ENCODE peak calls at places on chromosomes 2 and 18, in eight cellular contexts. One of them, this sample, is unnamed.
A peak's percentile ranks its signal among the peaks of the same experiment; 100 is the strongest.

GRCh38 chr18:67425724-67426123 is 90.8 kb downstream of the DSEL start:
- DNase-seq in activated naive CD4-positive, alpha-beta T cell treated with Interleukin-2 at 50 U/mL for 16 hours: no peak
- DNase-seq in HL-60: no peak
- DNase-seq in activated CD8-positive, alpha-beta memory T cell treated with anti-CD3 and anti-CD28 coated beads for 48 hours: no peak
- DNase-seq in AG10803: peak; percentile 79
- DNase-seq in substantia nigra: no peak
- DNase-seq in progenitor cell of endocrine pancreas: no peak
- DNase-seq in Daoy: peak; percentile 21
- DNase-seq in this sample: peak; percentile 38

GRCh38 chr2:96860065-96861029 is 2.5 kb upstream of the ANKRD39 start:
- DNase-seq in activated naive CD4-positive, alpha-beta T cell treated with Interleukin-2 at 50 U/mL for 16 hours: peak; percentile 63
- DNase-seq in HL-60: no peak
- DNase-seq in activated CD8-positive, alpha-beta memory T cell treated with anti-CD3 and anti-CD28 coated beads for 48 hours: no peak
- DNase-seq in AG10803: no peak
- DNase-seq in substantia nigra: no peak
- DNase-seq in progenitor cell of endocrine pancreas: no peak
- DNase-seq in Daoy: no peak
- DNase-seq in this sample: peak; percentile 66

GRCh38 chr2:232420463-232421188 is 14.0 kb downstream of the ALPG start:
- DNase-seq in activated naive CD4-positive, alpha-beta T cell treated with Interleukin-2 at 50 U/mL for 16 hours: no peak
- DNase-seq in HL-60: no peak
- DNase-seq in activated CD8-positive, alpha-beta memory T cell treated with anti-CD3 and anti-CD28 coated beads for 48 hours: no peak
- DNase-seq in AG10803: no peak
- DNase-seq in substantia nigra: no peak
- DNase-seq in progenitor cell of endocrine pancreas: peak; percentile 53
- DNase-seq in Daoy: no peak
- DNase-seq in this sample: no peak

GRCh38 chr2:63617360-63617759 is 28.6 kb downstream of the MDH1 start:
- DNase-seq in activated naive CD4-positive, alpha-beta T cell treated with Interleukin-2 at 50 U/mL for 16 hours: no peak
- DNase-seq in HL-60: no peak
- DNase-seq in activated CD8-positive, alpha-beta memory T cell treated with anti-CD3 and anti-CD28 coated beads for 48 hours: no peak
- DNase-seq in AG10803: no peak
- DNase-seq in substantia nigra: no peak
- DNase-seq in progenitor cell of endocrine pancreas: no peak
- DNase-seq in Daoy: no peak
- DNase-seq in this sample: no peak

GRCh38 chr18:78816916-78817315 is 162.7 kb upstream of the SALL3 start:
- DNase-seq in activated naive CD4-positive, alpha-beta T cell treated with Interleukin-2 at 50 U/mL for 16 hours: no peak
- DNase-seq in HL-60: no peak
- DNase-seq in activated CD8-positive, alpha-beta memory T cell treated with anti-CD3 and anti-CD28 coated beads for 48 hours: no peak
- DNase-seq in AG10803: no peak
- DNase-seq in substantia nigra: no peak
- DNase-seq in progenitor cell of endocrine pancreas: no peak
- DNase-seq in Daoy: no peak
- DNase-seq in this sample: no peak

GRCh38 chr2:4340536-4340935 is 637.2 kb downstream of the DCDC2C start:
- DNase-seq in activated naive CD4-positive, alpha-beta T cell treated with Interleukin-2 at 50 U/mL for 16 hours: no peak
- DNase-seq in HL-60: no peak
- DNase-seq in activated CD8-positive, alpha-beta memory T cell treated with anti-CD3 and anti-CD28 coated beads for 48 hours: no peak
- DNase-seq in AG10803: no peak
- DNase-seq in substantia nigra: no peak
- DNase-seq in progenitor cell of endocrine pancreas: no peak
- DNase-seq in Daoy: peak; percentile 43
- DNase-seq in this sample: no peak

GRCh38 chr2:178882666-178883440 is 75.6 kb upstream of the TTN start:
- DNase-seq in activated naive CD4-positive, alpha-beta T cell treated with Interleukin-2 at 50 U/mL for 16 hours: no peak
- DNase-seq in HL-60: no peak
- DNase-seq in activated CD8-positive, alpha-beta memory T cell treated with anti-CD3 and anti-CD28 coated beads for 48 hours: no peak
- DNase-seq in AG10803: peak; percentile 35
- DNase-seq in substantia nigra: no peak
- DNase-seq in progenitor cell of endocrine pancreas: no peak
- DNase-seq in Daoy: peak; percentile 19
- DNase-seq in this sample: no peak

GRCh38 chr2:160214461-160215055 is 14.5 kb upstream of the ITGB6 start:
- DNase-seq in activated naive CD4-positive, alpha-beta T cell treated with Interleukin-2 at 50 U/mL for 16 hours: no peak
- DNase-seq in HL-60: no peak
- DNase-seq in activated CD8-positive, alpha-beta memory T cell treated with anti-CD3 and anti-CD28 coated beads for 48 hours: no peak
- DNase-seq in AG10803: peak; percentile 93
- DNase-seq in substantia nigra: no peak
- DNase-seq in progenitor cell of endocrine pancreas: no peak
- DNase-seq in Daoy: peak; percentile 93
- DNase-seq in this sample: peak; percentile 77

GRCh38 chr2:60152226-60152833 is 401.1 kb downstream of the BCL11A start:
- DNase-seq in activated naive CD4-positive, alpha-beta T cell treated with Interleukin-2 at 50 U/mL for 16 hours: no peak
- DNase-seq in HL-60: no peak
- DNase-seq in activated CD8-positive, alpha-beta memory T cell treated with anti-CD3 and anti-CD28 coated beads for 48 hours: no peak
- DNase-seq in AG10803: peak; percentile 2
- DNase-seq in substantia nigra: no peak
- DNase-seq in progenitor cell of endocrine pancreas: no peak
- DNase-seq in Daoy: no peak
- DNase-seq in this sample: no peak

GRCh38 chr2:192498747-192499146 is 304.0 kb upstream of the TMEFF2 start:
- DNase-seq in activated naive CD4-positive, alpha-beta T cell treated with Interleukin-2 at 50 U/mL for 16 hours: no peak
- DNase-seq in HL-60: no peak
- DNase-seq in activated CD8-positive, alpha-beta memory T cell treated with anti-CD3 and anti-CD28 coated beads for 48 hours: no peak
- DNase-seq in AG10803: no peak
- DNase-seq in substantia nigra: no peak
- DNase-seq in progenitor cell of endocrine pancreas: no peak
- DNase-seq in Daoy: no peak
- DNase-seq in this sample: no peak

GRCh38 chr2:210913461-210913860 is 357.1 kb downstream of the CPS1 start:
- DNase-seq in activated naive CD4-positive, alpha-beta T cell treated with Interleukin-2 at 50 U/mL for 16 hours: no peak
- DNase-seq in HL-60: no peak
- DNase-seq in activated CD8-positive, alpha-beta memory T cell treated with anti-CD3 and anti-CD28 coated beads for 48 hours: no peak
- DNase-seq in AG10803: peak; percentile 15
- DNase-seq in substantia nigra: no peak
- DNase-seq in progenitor cell of endocrine pancreas: no peak
- DNase-seq in Daoy: no peak
- DNase-seq in this sample: no peak

GRCh38 chr18:332721-333513 is 65.1 kb upstream of the THOC1 start:
- DNase-seq in activated naive CD4-positive, alpha-beta T cell treated with Interleukin-2 at 50 U/mL for 16 hours: no peak
- DNase-seq in HL-60: no peak
- DNase-seq in activated CD8-positive, alpha-beta memory T cell treated with anti-CD3 and anti-CD28 coated beads for 48 hours: no peak
- DNase-seq in AG10803: peak; percentile 92
- DNase-seq in substantia nigra: no peak
- DNase-seq in progenitor cell of endocrine pancreas: no peak
- DNase-seq in Daoy: no peak
- DNase-seq in this sample: no peak

GRCh38 chr2:73291093-73291460 is 2.3 kb downstream of the EGR4 start:
- DNase-seq in activated naive CD4-positive, alpha-beta T cell treated with Interleukin-2 at 50 U/mL for 16 hours: peak; percentile 59
- DNase-seq in HL-60: peak; percentile 36
- DNase-seq in activated CD8-positive, alpha-beta memory T cell treated with anti-CD3 and anti-CD28 coated beads for 48 hours: peak; percentile 24
- DNase-seq in AG10803: peak; percentile 21
- DNase-seq in substantia nigra: no peak
- DNase-seq in progenitor cell of endocrine pancreas: peak; percentile 60
- DNase-seq in Daoy: peak; percentile 64
- DNase-seq in this sample: no peak

GRCh38 chr2:198054299-198054698 is 249.9 kb downstream of the PLCL1 start:
- DNase-seq in activated naive CD4-positive, alpha-beta T cell treated with Interleukin-2 at 50 U/mL for 16 hours: peak; percentile 47
- DNase-seq in HL-60: no peak
- DNase-seq in activated CD8-positive, alpha-beta memory T cell treated with anti-CD3 and anti-CD28 coated beads for 48 hours: no peak
- DNase-seq in AG10803: peak; percentile 54
- DNase-seq in substantia nigra: peak; percentile 3
- DNase-seq in progenitor cell of endocrine pancreas: no peak
- DNase-seq in Daoy: peak; percentile 18
- DNase-seq in this sample: no peak

GRCh38 chr2:9214866-9215265 is 8.3 kb downstream of the ASAP2 start:
- DNase-seq in activated naive CD4-positive, alpha-beta T cell treated with Interleukin-2 at 50 U/mL for 16 hours: no peak
- DNase-seq in HL-60: no peak
- DNase-seq in activated CD8-positive, alpha-beta memory T cell treated with anti-CD3 and anti-CD28 coated beads for 48 hours: no peak
- DNase-seq in AG10803: no peak
- DNase-seq in substantia nigra: no peak
- DNase-seq in progenitor cell of endocrine pancreas: no peak
- DNase-seq in Daoy: no peak
- DNase-seq in this sample: no peak

GRCh38 chr2:156562136-156562535 is 126.0 kb downstream of the GPD2 start:
- DNase-seq in activated naive CD4-positive, alpha-beta T cell treated with Interleukin-2 at 50 U/mL for 16 hours: no peak
- DNase-seq in HL-60: no peak
- DNase-seq in activated CD8-positive, alpha-beta memory T cell treated with anti-CD3 and anti-CD28 coated beads for 48 hours: no peak
- DNase-seq in AG10803: no peak
- DNase-seq in substantia nigra: no peak
- DNase-seq in progenitor cell of endocrine pancreas: no peak
- DNase-seq in Daoy: no peak
- DNase-seq in this sample: no peak

GRCh38 chr2:173076557-173077345 is 1.1 kb downstream of the MAP3K20 start:
- DNase-seq in activated naive CD4-positive, alpha-beta T cell treated with Interleukin-2 at 50 U/mL for 16 hours: peak; percentile 19
- DNase-seq in HL-60: no peak
- DNase-seq in activated CD8-positive, alpha-beta memory T cell treated with anti-CD3 and anti-CD28 coated beads for 48 hours: peak; percentile 5
- DNase-seq in AG10803: peak; percentile 46
- DNase-seq in substantia nigra: no peak
- DNase-seq in progenitor cell of endocrine pancreas: peak; percentile 17
- DNase-seq in Daoy: peak; percentile 50
- DNase-seq in this sample: peak; percentile 55

GRCh38 chr18:79402977-79403722 is 7.4 kb downstream of the NFATC1 start:
- DNase-seq in activated naive CD4-positive, alpha-beta T cell treated with Interleukin-2 at 50 U/mL for 16 hours: no peak
- DNase-seq in HL-60: no peak
- DNase-seq in activated CD8-positive, alpha-beta memory T cell treated with anti-CD3 and anti-CD28 coated beads for 48 hours: no peak
- DNase-seq in AG10803: peak; percentile 72
- DNase-seq in substantia nigra: peak; percentile 38
- DNase-seq in progenitor cell of endocrine pancreas: no peak
- DNase-seq in Daoy: peak; percentile 32
- DNase-seq in this sample: no peak

GRCh38 chr2:222903234-222904220 is 42.7 kb downstream of the ACSL3 start:
- DNase-seq in activated naive CD4-positive, alpha-beta T cell treated with Interleukin-2 at 50 U/mL for 16 hours: peak; percentile 9
- DNase-seq in HL-60: no peak
- DNase-seq in activated CD8-positive, alpha-beta memory T cell treated with anti-CD3 and anti-CD28 coated beads for 48 hours: no peak
- DNase-seq in AG10803: peak; percentile 64
- DNase-seq in substantia nigra: no peak
- DNase-seq in progenitor cell of endocrine pancreas: no peak
- DNase-seq in Daoy: peak; percentile 34
- DNase-seq in this sample: no peak

GRCh38 chr18:13452448-13452811 is 233.9 kb downstream of the LDLRAD4 start:
- DNase-seq in activated naive CD4-positive, alpha-beta T cell treated with Interleukin-2 at 50 U/mL for 16 hours: no peak
- DNase-seq in HL-60: no peak
- DNase-seq in activated CD8-positive, alpha-beta memory T cell treated with anti-CD3 and anti-CD28 coated beads for 48 hours: no peak
- DNase-seq in AG10803: peak; percentile 82
- DNase-seq in substantia nigra: no peak
- DNase-seq in progenitor cell of endocrine pancreas: no peak
- DNase-seq in Daoy: peak; percentile 73
- DNase-seq in this sample: no peak

GRCh38 chr18:44961288-44961687 is 280.6 kb downstream of the SETBP1 start:
- DNase-seq in activated naive CD4-positive, alpha-beta T cell treated with Interleukin-2 at 50 U/mL for 16 hours: no peak
- DNase-seq in HL-60: no peak
- DNase-seq in activated CD8-positive, alpha-beta memory T cell treated with anti-CD3 and anti-CD28 coated beads for 48 hours: no peak
- DNase-seq in AG10803: no peak
- DNase-seq in substantia nigra: no peak
- DNase-seq in progenitor cell of endocrine pancreas: no peak
- DNase-seq in Daoy: no peak
- DNase-seq in this sample: no peak

GRCh38 chr2:109594246-109594900 is 19.4 kb downstream of the SEPTIN10 start:
- DNase-seq in activated naive CD4-positive, alpha-beta T cell treated with Interleukin-2 at 50 U/mL for 16 hours: no peak
- DNase-seq in HL-60: no peak
- DNase-seq in activated CD8-positive, alpha-beta memory T cell treated with anti-CD3 and anti-CD28 coated beads for 48 hours: no peak
- DNase-seq in AG10803: no peak
- DNase-seq in substantia nigra: no peak
- DNase-seq in progenitor cell of endocrine pancreas: no peak
- DNase-seq in Daoy: no peak
- DNase-seq in this sample: no peak

GRCh38 chr2:168819829-168820489 is 17.5 kb downstream of the NOSTRIN start:
- DNase-seq in activated naive CD4-positive, alpha-beta T cell treated with Interleukin-2 at 50 U/mL for 16 hours: no peak
- DNase-seq in HL-60: no peak
- DNase-seq in activated CD8-positive, alpha-beta memory T cell treated with anti-CD3 and anti-CD28 coated beads for 48 hours: no peak
- DNase-seq in AG10803: no peak
- DNase-seq in substantia nigra: no peak
- DNase-seq in progenitor cell of endocrine pancreas: no peak
- DNase-seq in Daoy: no peak
- DNase-seq in this sample: no peak

GRCh38 chr2:236554629-236555282 is 14.9 kb upstream of the ACKR3 start:
- DNase-seq in activated naive CD4-positive, alpha-beta T cell treated with Interleukin-2 at 50 U/mL for 16 hours: no peak
- DNase-seq in HL-60: no peak
- DNase-seq in activated CD8-positive, alpha-beta memory T cell treated with anti-CD3 and anti-CD28 coated beads for 48 hours: no peak
- DNase-seq in AG10803: no peak
- DNase-seq in substantia nigra: no peak
- DNase-seq in progenitor cell of endocrine pancreas: no peak
- DNase-seq in Daoy: no peak
- DNase-seq in this sample: no peak

GRCh38 chr2:76197842-76198448 is 487.2 kb upstream of the GCFC2 start:
- DNase-seq in activated naive CD4-positive, alpha-beta T cell treated with Interleukin-2 at 50 U/mL for 16 hours: peak; percentile 3
- DNase-seq in HL-60: peak; percentile 12
- DNase-seq in activated CD8-positive, alpha-beta memory T cell treated with anti-CD3 and anti-CD28 coated beads for 48 hours: no peak
- DNase-seq in AG10803: peak; percentile 66
- DNase-seq in substantia nigra: peak; percentile 15
- DNase-seq in progenitor cell of endocrine pancreas: peak; percentile 49
- DNase-seq in Daoy: peak; percentile 51
- DNase-seq in this sample: no peak

GRCh38 chr2:119255760-119256573 is 32.3 kb downstream of the STEAP3 start:
- DNase-seq in activated naive CD4-positive, alpha-beta T cell treated with Interleukin-2 at 50 U/mL for 16 hours: no peak
- DNase-seq in HL-60: no peak
- DNase-seq in activated CD8-positive, alpha-beta memory T cell treated with anti-CD3 and anti-CD28 coated beads for 48 hours: no peak
- DNase-seq in AG10803: peak; percentile 97
- DNase-seq in substantia nigra: no peak
- DNase-seq in progenitor cell of endocrine pancreas: no peak
- DNase-seq in Daoy: peak; percentile 88
- DNase-seq in this sample: no peak

GRCh38 chr2:46277470-46278190 is 19.6 kb upstream of the EPAS1 start:
- DNase-seq in activated naive CD4-positive, alpha-beta T cell treated with Interleukin-2 at 50 U/mL for 16 hours: no peak
- DNase-seq in HL-60: no peak
- DNase-seq in activated CD8-positive, alpha-beta memory T cell treated with anti-CD3 and anti-CD28 coated beads for 48 hours: no peak
- DNase-seq in AG10803: no peak
- DNase-seq in substantia nigra: no peak
- DNase-seq in progenitor cell of endocrine pancreas: no peak
- DNase-seq in Daoy: no peak
- DNase-seq in this sample: no peak

GRCh38 chr18:11852048-11852341 is 782 bp downstream of the CHMP1B start:
- DNase-seq in activated naive CD4-positive, alpha-beta T cell treated with Interleukin-2 at 50 U/mL for 16 hours: no peak
- DNase-seq in HL-60: no peak
- DNase-seq in activated CD8-positive, alpha-beta memory T cell treated with anti-CD3 and anti-CD28 coated beads for 48 hours: no peak
- DNase-seq in AG10803: no peak
- DNase-seq in substantia nigra: no peak
- DNase-seq in progenitor cell of endocrine pancreas: no peak
- DNase-seq in Daoy: no peak
- DNase-seq in this sample: no peak

GRCh38 chr2:215796160-215796559 is 217.2 kb downstream of the MREG start:
- DNase-seq in activated naive CD4-positive, alpha-beta T cell treated with Interleukin-2 at 50 U/mL for 16 hours: no peak
- DNase-seq in HL-60: peak; percentile 37
- DNase-seq in activated CD8-positive, alpha-beta memory T cell treated with anti-CD3 and anti-CD28 coated beads for 48 hours: no peak
- DNase-seq in AG10803: peak; percentile 80
- DNase-seq in substantia nigra: no peak
- DNase-seq in progenitor cell of endocrine pancreas: no peak
- DNase-seq in Daoy: peak; percentile 84
- DNase-seq in this sample: no peak

GRCh38 chr18:67483237-67483636 is 33.3 kb downstream of the DSEL start:
- DNase-seq in activated naive CD4-positive, alpha-beta T cell treated with Interleukin-2 at 50 U/mL for 16 hours: no peak
- DNase-seq in HL-60: no peak
- DNase-seq in activated CD8-positive, alpha-beta memory T cell treated with anti-CD3 and anti-CD28 coated beads for 48 hours: no peak
- DNase-seq in AG10803: peak; percentile 7
- DNase-seq in substantia nigra: no peak
- DNase-seq in progenitor cell of endocrine pancreas: no peak
- DNase-seq in Daoy: no peak
- DNase-seq in this sample: no peak

GRCh38 chr2:68742638-68743037 is 8.0 kb downstream of the ARHGAP25 start:
- DNase-seq in activated naive CD4-positive, alpha-beta T cell treated with Interleukin-2 at 50 U/mL for 16 hours: no peak
- DNase-seq in HL-60: no peak
- DNase-seq in activated CD8-positive, alpha-beta memory T cell treated with anti-CD3 and anti-CD28 coated beads for 48 hours: no peak
- DNase-seq in AG10803: no peak
- DNase-seq in substantia nigra: no peak
- DNase-seq in progenitor cell of endocrine pancreas: no peak
- DNase-seq in Daoy: no peak
- DNase-seq in this sample: no peak

GRCh38 chr2:68774569-68775271 is 40.1 kb downstream of the ARHGAP25 start:
- DNase-seq in activated naive CD4-positive, alpha-beta T cell treated with Interleukin-2 at 50 U/mL for 16 hours: peak; percentile 63
- DNase-seq in HL-60: peak; percentile 97
- DNase-seq in activated CD8-positive, alpha-beta memory T cell treated with anti-CD3 and anti-CD28 coated beads for 48 hours: no peak
- DNase-seq in AG10803: no peak
- DNase-seq in substantia nigra: peak; percentile 28
- DNase-seq in progenitor cell of endocrine pancreas: no peak
- DNase-seq in Daoy: peak; percentile 40
- DNase-seq in this sample: no peak

GRCh38 chr2:74499269-74499939 is at the start of gene LBX2:
- DNase-seq in activated naive CD4-positive, alpha-beta T cell treated with Interleukin-2 at 50 U/mL for 16 hours: peak; percentile 33
- DNase-seq in HL-60: no peak
- DNase-seq in activated CD8-positive, alpha-beta memory T cell treated with anti-CD3 and anti-CD28 coated beads for 48 hours: no peak
- DNase-seq in AG10803: no peak
- DNase-seq in substantia nigra: no peak
- DNase-seq in progenitor cell of endocrine pancreas: no peak
- DNase-seq in Daoy: peak; percentile 40
- DNase-seq in this sample: no peak

GRCh38 chr18:8283901-8284585 is 325.2 kb upstream of the RAB12 start:
- DNase-seq in activated naive CD4-positive, alpha-beta T cell treated with Interleukin-2 at 50 U/mL for 16 hours: no peak
- DNase-seq in HL-60: no peak
- DNase-seq in activated CD8-positive, alpha-beta memory T cell treated with anti-CD3 and anti-CD28 coated beads for 48 hours: no peak
- DNase-seq in AG10803: peak; percentile 71
- DNase-seq in substantia nigra: no peak
- DNase-seq in progenitor cell of endocrine pancreas: no peak
- DNase-seq in Daoy: no peak
- DNase-seq in this sample: no peak